ENCODE peak calls at places on chromosomes 3 and 15, in seven cellular contexts. Q is HFFc6; O is CD8-positive, alpha-beta memory T cell; E is endothelial cell; X is activated CD4-positive, alpha-beta T cell treated with anti-CD3 and anti-CD28 coated beads for 48 hours; P is lower lobe of right lung; R is skeletal muscle cell. K is an unnamed sample.

GRCh38 chr3:13144163-13145023 is 71.2 kb upstream of the IQSEC1 start:
- DNase-seq in P (peak), O (no peak), R (no peak), X (no peak), E (no peak), Q (no peak), K (no peak)

GRCh38 chr15:85865070-85865684 is 70.5 kb upstream of the KLHL25 start:
- DNase-seq in R (no peak), O (no peak), Q (peak), P (no peak), X (peak), E (peak), K (no peak)

GRCh38 chr3:101925564-101925963 is 76.2 kb downstream of the NFKBIZ start:
- DNase-seq in X (no peak), O (no peak), P (no peak), Q (no peak), R (no peak), E (no peak), K (no peak)

GRCh38 chr3:186772281-186772885 is 11.0 kb upstream of the EIF4A2 start:
- DNase-seq in E (no peak), Q (no peak), R (no peak), P (no peak), O (no peak), X (no peak), K (no peak)

GRCh38 chr15:72135719-72136118 is 17.5 kb downstream of the SENP8 start:
- DNase-seq in O (no peak), Q (no peak), R (no peak), E (no peak), P (no peak), X (no peak), K (no peak)

GRCh38 chr15:69234676-69235075 is 64.0 kb upstream of the PAQR5 start:
- DNase-seq in E (no peak), Q (no peak), R (no peak), P (no peak), O (no peak), X (no peak), K (no peak)

GRCh38 chr3:32106132-32106928 is at the start of gene GPD1L:
- DNase-seq in Q (peak), E (peak), O (peak), P (peak), X (peak), R (peak), K (peak)

GRCh38 chr15:40483919-40484318 is 13.1 kb downstream of the CHST14 start:
- DNase-seq in O (no peak), Q (no peak), X (no peak), R (no peak), E (no peak), P (no peak), K (no peak)

GRCh38 chr3:161372321-161373260 is 1.3 kb upstream of the SPTSSB start:
- DNase-seq in X (peak), E (peak), P (peak), Q (no peak), R (no peak), O (no peak), K (peak)

GRCh38 chr3:138800248-138800647 is 34.5 kb downstream of the PIK3CB start:
- DNase-seq in O (no peak), Q (no peak), P (no peak), X (no peak), R (no peak), E (no peak), K (no peak)

GRCh38 chr3:30342319-30343060 is 263.9 kb upstream of the TGFBR2 start:
- DNase-seq in P (no peak), Q (peak), O (no peak), R (peak), E (no peak), X (peak), K (no peak)

GRCh38 chr3:130918328-130918727 is 24.4 kb downstream of the ATP2C1 start:
- DNase-seq in Q (no peak), P (no peak), O (no peak), E (no peak), X (no peak), R (no peak), K (no peak)

GRCh38 chr3:194731496-194732073 is 45.9 kb downstream of the FAM43A start:
- DNase-seq in Q (no peak), O (no peak), P (no peak), X (no peak), R (no peak), E (no peak), K (no peak)

GRCh38 chr3:13016726-13017255 is 56.4 kb downstream of the IQSEC1 start:
- DNase-seq in X (no peak), P (no peak), E (no peak), O (no peak), Q (no peak), R (no peak), K (no peak)

GRCh38 chr3:169354774-169355501 is 308.6 kb downstream of the MECOM start:
- DNase-seq in Q (no peak), O (no peak), P (no peak), X (no peak), R (no peak), E (no peak), K (no peak)

GRCh38 chr15:35646790-35647189 is 100.8 kb upstream of the DPH6 start:
- DNase-seq in O (no peak), E (no peak), R (no peak), Q (no peak), X (no peak), P (no peak), K (no peak)

GRCh38 chr3:59774613-59775012 is 724.8 kb upstream of the CFAP20DC start:
- DNase-seq in X (no peak), P (no peak), O (no peak), Q (peak), E (no peak), R (peak), K (no peak)